ENCODE peak calls at places on chromosomes 11 and 22, in six cellular contexts. One of them, this sample, is unnamed.

GRCh38 chr11:46674463-46675287 is 25.7 kb downstream of the ARHGAP1 start:
- DNase-seq in right atrium auricular region: no peak
- DNase-seq in BE2C: peak; percentile 55
- DNase-seq in heart left ventricle: peak; percentile 45
- DNase-seq in nephron progenitor cell: peak; percentile 43
- DNase-seq in psoas muscle: no peak
- DNase-seq in this sample: no peak

GRCh38 chr11:27055065-27055682 is 14.6 kb downstream of the BBOX1 start:
- DNase-seq in right atrium auricular region: no peak
- DNase-seq in BE2C: no peak
- DNase-seq in heart left ventricle: no peak
- DNase-seq in nephron progenitor cell: no peak
- DNase-seq in psoas muscle: no peak
- DNase-seq in this sample: no peak

GRCh38 chr11:116513894-116514293 is 258.9 kb downstream of the BUD13 start:
- DNase-seq in right atrium auricular region: no peak
- DNase-seq in BE2C: peak; percentile 33
- DNase-seq in heart left ventricle: no peak
- DNase-seq in nephron progenitor cell: peak; percentile 53
- DNase-seq in psoas muscle: no peak
- DNase-seq in this sample: no peak

GRCh38 chr11:83219095-83219494 is 25.6 kb downstream of the ANKRD42 start:
- DNase-seq in right atrium auricular region: no peak
- DNase-seq in BE2C: peak; percentile 32
- DNase-seq in heart left ventricle: no peak
- DNase-seq in nephron progenitor cell: peak; percentile 4
- DNase-seq in psoas muscle: no peak
- DNase-seq in this sample: no peak

GRCh38 chr22:29096736-29097669 is 24.2 kb downstream of the KREMEN1 start:
- DNase-seq in right atrium auricular region: no peak
- DNase-seq in BE2C: no peak
- DNase-seq in heart left ventricle: peak; percentile 36
- DNase-seq in nephron progenitor cell: peak; percentile 28
- DNase-seq in psoas muscle: no peak
- DNase-seq in this sample: no peak

GRCh38 chr11:44829838-44830237 is 103.1 kb downstream of the TSPAN18 start:
- DNase-seq in right atrium auricular region: no peak
- DNase-seq in BE2C: no peak
- DNase-seq in heart left ventricle: no peak
- DNase-seq in nephron progenitor cell: no peak
- DNase-seq in psoas muscle: no peak
- DNase-seq in this sample: no peak

GRCh38 chr22:49582171-49582570 is 245.5 kb downstream of the BRD1 start:
- DNase-seq in right atrium auricular region: no peak
- DNase-seq in BE2C: no peak
- DNase-seq in heart left ventricle: no peak
- DNase-seq in nephron progenitor cell: no peak
- DNase-seq in psoas muscle: no peak
- DNase-seq in this sample: no peak

GRCh38 chr22:20751185-20751851 is 22.6 kb upstream of the SERPIND1 start:
- DNase-seq in right atrium auricular region: no peak
- DNase-seq in BE2C: no peak
- DNase-seq in heart left ventricle: no peak
- DNase-seq in nephron progenitor cell: peak; percentile 49
- DNase-seq in psoas muscle: no peak
- DNase-seq in this sample: no peak

GRCh38 chr11:133966924-133967598 is 10.3 kb upstream of the IGSF9B start:
- DNase-seq in right atrium auricular region: no peak
- DNase-seq in BE2C: no peak
- DNase-seq in heart left ventricle: peak; percentile 72
- DNase-seq in nephron progenitor cell: peak; percentile 63
- DNase-seq in psoas muscle: peak; percentile 76
- DNase-seq in this sample: peak; percentile 89

GRCh38 chr11:120912504-120912903 is 111.4 kb upstream of the TBCEL start:
- DNase-seq in right atrium auricular region: no peak
- DNase-seq in BE2C: no peak
- DNase-seq in heart left ventricle: no peak
- DNase-seq in nephron progenitor cell: no peak
- DNase-seq in psoas muscle: no peak
- DNase-seq in this sample: no peak

GRCh38 chr11:126799974-126800373 is 200.6 kb downstream of the KIRREL3 start:
- DNase-seq in right atrium auricular region: no peak
- DNase-seq in BE2C: no peak
- DNase-seq in heart left ventricle: no peak
- DNase-seq in nephron progenitor cell: no peak
- DNase-seq in psoas muscle: no peak
- DNase-seq in this sample: no peak

GRCh38 chr11:105144887-105145286 is 5.3 kb upstream of the CARD18 start:
- DNase-seq in right atrium auricular region: no peak
- DNase-seq in BE2C: no peak
- DNase-seq in heart left ventricle: no peak
- DNase-seq in nephron progenitor cell: no peak
- DNase-seq in psoas muscle: no peak
- DNase-seq in this sample: no peak

GRCh38 chr22:46148336-46148735 is 2.0 kb upstream of the PPARA start:
- DNase-seq in right atrium auricular region: no peak
- DNase-seq in BE2C: no peak
- DNase-seq in heart left ventricle: no peak
- DNase-seq in nephron progenitor cell: no peak
- DNase-seq in psoas muscle: no peak
- DNase-seq in this sample: no peak

GRCh38 chr11:1628506-1629325 is 859 bp upstream of the KRTAP5-5 start:
- DNase-seq in right atrium auricular region: no peak
- DNase-seq in BE2C: peak; percentile 65
- DNase-seq in heart left ventricle: peak; percentile 60
- DNase-seq in nephron progenitor cell: peak; percentile 88
- DNase-seq in psoas muscle: peak; percentile 78
- DNase-seq in this sample: no peak

GRCh38 chr11:57901756-57902155 is 121.9 kb upstream of the OR9Q1 start:
- DNase-seq in right atrium auricular region: no peak
- DNase-seq in BE2C: no peak
- DNase-seq in heart left ventricle: no peak
- DNase-seq in nephron progenitor cell: no peak
- DNase-seq in psoas muscle: no peak
- DNase-seq in this sample: no peak

GRCh38 chr11:119369035-119369925 is 12.2 kb downstream of the USP2 start:
- DNase-seq in right atrium auricular region: no peak
- DNase-seq in BE2C: peak; percentile 53
- DNase-seq in heart left ventricle: no peak
- DNase-seq in nephron progenitor cell: no peak
- DNase-seq in psoas muscle: no peak
- DNase-seq in this sample: no peak

GRCh38 chr11:6418199-6418957 is 516 bp downstream of the APBB1 start:
- DNase-seq in right atrium auricular region: no peak
- DNase-seq in BE2C: peak; percentile 32
- DNase-seq in heart left ventricle: peak; percentile 46
- DNase-seq in nephron progenitor cell: peak; percentile 56
- DNase-seq in psoas muscle: no peak
- DNase-seq in this sample: no peak

GRCh38 chr11:64283092-64283491 is 1.4 kb downstream of the BAD start:
- DNase-seq in right atrium auricular region: no peak
- DNase-seq in BE2C: no peak
- DNase-seq in heart left ventricle: no peak
- DNase-seq in nephron progenitor cell: no peak
- DNase-seq in psoas muscle: no peak
- DNase-seq in this sample: no peak

GRCh38 chr11:17603056-17603825 is 56.2 kb downstream of the OTOG start:
- DNase-seq in right atrium auricular region: peak; percentile 36
- DNase-seq in BE2C: no peak
- DNase-seq in heart left ventricle: no peak
- DNase-seq in nephron progenitor cell: no peak
- DNase-seq in psoas muscle: no peak
- DNase-seq in this sample: no peak

GRCh38 chr11:17828311-17828751 is 93.8 kb downstream of the KCNC1 start:
- DNase-seq in right atrium auricular region: no peak
- DNase-seq in BE2C: no peak
- DNase-seq in heart left ventricle: peak; percentile 58
- DNase-seq in nephron progenitor cell: no peak
- DNase-seq in psoas muscle: no peak
- DNase-seq in this sample: no peak

GRCh38 chr11:12085371-12086251 is 24.8 kb upstream of the MICAL2 start:
- DNase-seq in right atrium auricular region: no peak
- DNase-seq in BE2C: no peak
- DNase-seq in heart left ventricle: no peak
- DNase-seq in nephron progenitor cell: no peak
- DNase-seq in psoas muscle: no peak
- DNase-seq in this sample: no peak

GRCh38 chr11:12079726-12080556 is 30.4 kb upstream of the MICAL2 start:
- DNase-seq in right atrium auricular region: peak; percentile 82
- DNase-seq in BE2C: no peak
- DNase-seq in heart left ventricle: peak; percentile 73
- DNase-seq in nephron progenitor cell: no peak
- DNase-seq in psoas muscle: peak; percentile 67
- DNase-seq in this sample: no peak

GRCh38 chr11:12084191-12084717 is 26.1 kb upstream of the MICAL2 start:
- DNase-seq in right atrium auricular region: no peak
- DNase-seq in BE2C: no peak
- DNase-seq in heart left ventricle: no peak
- DNase-seq in nephron progenitor cell: no peak
- DNase-seq in psoas muscle: no peak
- DNase-seq in this sample: no peak

GRCh38 chr11:12086271-12087074 is 23.9 kb upstream of the MICAL2 start:
- DNase-seq in right atrium auricular region: peak; percentile 90
- DNase-seq in BE2C: no peak
- DNase-seq in heart left ventricle: peak; percentile 66
- DNase-seq in nephron progenitor cell: no peak
- DNase-seq in psoas muscle: peak; percentile 81
- DNase-seq in this sample: no peak

GRCh38 chr11:12083380-12083779 is 27.0 kb upstream of the MICAL2 start:
- DNase-seq in right atrium auricular region: no peak
- DNase-seq in BE2C: no peak
- DNase-seq in heart left ventricle: no peak
- DNase-seq in nephron progenitor cell: no peak
- DNase-seq in psoas muscle: no peak
- DNase-seq in this sample: no peak
- TF ChIP-seq CTCF in right atrium auricular region: no peak
- TF ChIP-seq CTCF in BE2C: peak; percentile 21
- TF ChIP-seq CTCF in heart left ventricle: peak; percentile 14
- TF ChIP-seq CTCF in nephron progenitor cell: no peak
- TF ChIP-seq CTCF in psoas muscle: no peak
- TF ChIP-seq CTCF in this sample: no peak

GRCh38 chr22:30804626-30805025 is 110.0 kb downstream of the OSBP2 start:
- DNase-seq in right atrium auricular region: no peak
- DNase-seq in BE2C: no peak
- DNase-seq in heart left ventricle: no peak
- DNase-seq in nephron progenitor cell: no peak
- DNase-seq in psoas muscle: no peak
- DNase-seq in this sample: no peak

GRCh38 chr22:30803679-30804078 is 109.0 kb downstream of the OSBP2 start:
- DNase-seq in right atrium auricular region: no peak
- DNase-seq in BE2C: no peak
- DNase-seq in heart left ventricle: no peak
- DNase-seq in nephron progenitor cell: no peak
- DNase-seq in psoas muscle: no peak
- DNase-seq in this sample: no peak

GRCh38 chr22:30806391-30806861 is 111.8 kb downstream of the OSBP2 start:
- DNase-seq in right atrium auricular region: no peak
- DNase-seq in BE2C: no peak
- DNase-seq in heart left ventricle: no peak
- DNase-seq in nephron progenitor cell: peak; percentile 27
- DNase-seq in psoas muscle: no peak
- DNase-seq in this sample: no peak

GRCh38 chr22:30801695-30802094 is 107.0 kb downstream of the OSBP2 start:
- DNase-seq in right atrium auricular region: no peak
- DNase-seq in BE2C: no peak
- DNase-seq in heart left ventricle: no peak
- DNase-seq in nephron progenitor cell: no peak
- DNase-seq in psoas muscle: no peak
- DNase-seq in this sample: no peak

DNA sequence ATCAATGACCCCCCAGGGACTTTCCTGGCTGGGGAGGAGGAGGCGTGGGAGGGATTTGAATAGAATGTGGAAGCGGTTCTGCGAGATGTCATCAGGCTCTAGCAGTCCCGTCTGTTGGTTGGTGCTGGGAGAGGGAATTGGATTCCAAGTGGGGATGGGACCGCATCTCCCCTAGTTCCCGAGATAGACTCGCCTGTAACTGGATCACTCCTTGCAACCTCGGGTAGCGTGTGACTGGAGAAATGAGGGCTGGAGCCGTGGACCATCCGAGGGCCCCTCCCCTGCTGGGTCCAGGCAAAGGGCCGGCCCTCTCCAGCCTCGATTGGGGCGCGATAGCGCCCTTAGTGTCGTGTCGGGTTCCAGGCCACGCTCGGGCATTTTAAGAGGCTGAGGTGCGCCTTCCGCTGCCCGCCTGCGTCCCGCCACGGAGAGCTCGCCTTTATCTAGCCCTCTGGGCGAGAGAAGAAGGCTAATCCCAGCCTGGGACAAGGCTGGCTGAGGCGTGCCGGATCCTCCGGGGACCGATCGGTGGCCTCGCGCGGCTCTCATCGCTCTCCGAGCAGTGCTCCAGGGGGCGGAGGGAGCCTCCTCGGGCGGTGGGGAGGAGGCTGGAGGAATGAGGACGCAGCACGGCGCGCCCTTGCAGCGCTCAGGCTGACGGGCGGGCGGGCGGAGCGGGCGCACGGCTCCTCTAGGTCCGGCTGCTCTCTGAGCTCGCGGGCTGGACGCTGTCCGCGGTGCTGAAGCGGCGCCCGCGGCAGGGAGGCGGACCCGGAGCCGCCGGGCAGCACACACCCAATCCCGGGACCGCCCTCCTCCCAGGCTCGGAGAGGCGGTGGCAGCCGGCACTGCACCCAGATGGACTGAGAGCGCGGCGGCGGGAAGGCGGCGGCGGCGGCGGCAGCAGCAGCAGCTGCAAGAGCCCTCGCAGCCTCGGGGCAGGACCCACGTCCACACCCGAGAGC is 107.8 kb downstream of the OSBP2 start:
- DNase-seq in right atrium auricular region: peak; percentile 68
- DNase-seq in BE2C: peak; percentile 87
- DNase-seq in heart left ventricle: peak; percentile 84
- DNase-seq in nephron progenitor cell: peak; percentile 94
- DNase-seq in psoas muscle: peak; percentile 90
- DNase-seq in this sample: no peak
- TF ChIP-seq CTCF in right atrium auricular region: peak; percentile 65
- TF ChIP-seq CTCF in BE2C: peak; percentile 1
- TF ChIP-seq CTCF in heart left ventricle: peak; percentile 50
- TF ChIP-seq CTCF in nephron progenitor cell: peak; percentile 17
- TF ChIP-seq CTCF in psoas muscle: peak; percentile 47
- TF ChIP-seq CTCF in this sample: no peak

DNA sequence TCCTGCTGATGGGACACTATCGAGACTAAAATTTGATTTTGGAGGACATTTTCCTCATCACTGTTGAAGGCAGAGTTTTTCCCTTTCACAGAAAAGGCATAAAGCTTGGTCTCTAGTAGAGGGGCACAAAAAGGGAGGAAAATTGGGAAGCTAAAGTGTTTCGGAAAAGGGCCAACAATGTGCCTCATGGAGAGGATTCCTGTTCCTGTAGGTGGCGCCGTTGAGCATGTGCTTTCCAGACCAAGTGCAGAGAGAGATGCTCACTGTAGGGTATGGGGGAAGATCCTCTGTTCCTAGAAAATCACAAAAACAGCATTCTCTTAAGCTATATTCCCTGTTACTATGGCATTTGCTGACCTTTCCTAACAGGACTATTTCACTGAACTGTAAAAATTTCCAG is 18.4 kb upstream of the OR4C5 start:
- DNase-seq in right atrium auricular region: no peak
- DNase-seq in BE2C: no peak
- DNase-seq in heart left ventricle: no peak
- DNase-seq in nephron progenitor cell: no peak
- DNase-seq in psoas muscle: no peak
- DNase-seq in this sample: no peak
- TF ChIP-seq CTCF in right atrium auricular region: no peak
- TF ChIP-seq CTCF in BE2C: no peak
- TF ChIP-seq CTCF in heart left ventricle: no peak
- TF ChIP-seq CTCF in nephron progenitor cell: no peak
- TF ChIP-seq CTCF in psoas muscle: no peak
- TF ChIP-seq CTCF in this sample: no peak

GRCh38 chr11:9757809-9758675 is 94.2 kb downstream of the SWAP70 start:
- DNase-seq in right atrium auricular region: peak; percentile 83
- DNase-seq in BE2C: peak; percentile 85
- DNase-seq in heart left ventricle: peak; percentile 90
- DNase-seq in nephron progenitor cell: peak; percentile 93
- DNase-seq in psoas muscle: peak; percentile 94
- DNase-seq in this sample: peak; percentile 98
- TF ChIP-seq CTCF in right atrium auricular region: peak; percentile 82
- TF ChIP-seq CTCF in BE2C: no peak
- TF ChIP-seq CTCF in heart left ventricle: peak; percentile 86
- TF ChIP-seq CTCF in nephron progenitor cell: peak; percentile 60
- TF ChIP-seq CTCF in psoas muscle: peak; percentile 91
- TF ChIP-seq CTCF in this sample: peak; percentile 54